ENCODE peak calls at places on chromosomes 4 and X, in four cellular contexts. One of them, this sample, is unnamed.

GRCh38 chrX:1109580-1110119 is 102.8 kb downstream of the CRLF2 start:
- DNase-seq in progenitor cell of endocrine pancreas: no peak
- DNase-seq in fibroblast of lung: no peak
- DNase-seq in fibroblast of pulmonary artery: no peak
- DNase-seq in this sample: no peak

GRCh38 chr4:40769266-40769665 is 19.5 kb downstream of the NSUN7 start:
- DNase-seq in fibroblast of lung: peak
- DNase-seq in progenitor cell of endocrine pancreas: no peak
- DNase-seq in fibroblast of pulmonary artery: no peak
- DNase-seq in this sample: no peak

GRCh38 chr4:186761281-186761897 is 37.7 kb upstream of the FAT1 start:
- DNase-seq in progenitor cell of endocrine pancreas: no peak
- DNase-seq in fibroblast of pulmonary artery: no peak
- DNase-seq in fibroblast of lung: no peak
- DNase-seq in this sample: no peak

GRCh38 chr4:139540161-139540560 is 15.9 kb downstream of the SETD7 start:
- DNase-seq in fibroblast of lung: peak
- DNase-seq in progenitor cell of endocrine pancreas: no peak
- DNase-seq in fibroblast of pulmonary artery: peak
- DNase-seq in this sample: no peak

GRCh38 chr4:183503497-183504063 is 1.3 kb upstream of the ING2 start:
- DNase-seq in fibroblast of pulmonary artery: peak
- DNase-seq in progenitor cell of endocrine pancreas: no peak
- DNase-seq in fibroblast of lung: no peak
- DNase-seq in this sample: no peak

GRCh38 chr4:85756938-85757337 is 282.0 kb downstream of the ARHGAP24 start:
- DNase-seq in fibroblast of lung: peak
- DNase-seq in fibroblast of pulmonary artery: peak
- DNase-seq in progenitor cell of endocrine pancreas: no peak
- DNase-seq in this sample: no peak

GRCh38 chrX:135490979-135491514 is 29.4 kb upstream of the INTS6L start:
- DNase-seq in fibroblast of lung: no peak
- DNase-seq in progenitor cell of endocrine pancreas: no peak
- DNase-seq in fibroblast of pulmonary artery: no peak
- DNase-seq in this sample: no peak

GRCh38 chr4:182145360-182145905 is 97.8 kb upstream of the TENM3 start:
- DNase-seq in progenitor cell of endocrine pancreas: no peak
- DNase-seq in fibroblast of lung: peak
- DNase-seq in fibroblast of pulmonary artery: no peak
- DNase-seq in this sample: no peak

GRCh38 chr4:89263265-89263664 is 44.3 kb downstream of the GPRIN3 start:
- DNase-seq in progenitor cell of endocrine pancreas: no peak
- DNase-seq in fibroblast of pulmonary artery: no peak
- DNase-seq in fibroblast of lung: no peak
- DNase-seq in this sample: no peak

GRCh38 chrX:112148397-112148796 is 65.8 kb upstream of the TRPC5 start:
- DNase-seq in fibroblast of pulmonary artery: no peak
- DNase-seq in fibroblast of lung: no peak
- DNase-seq in progenitor cell of endocrine pancreas: no peak
- DNase-seq in this sample: no peak
- TF ChIP-seq CTCF in fibroblast of pulmonary artery: no peak
- TF ChIP-seq CTCF in fibroblast of lung: no peak
- TF ChIP-seq CTCF in progenitor cell of endocrine pancreas: no peak
- TF ChIP-seq CTCF in this sample: no peak

GRCh38 chrX:16212436-16212835 is 45.2 kb downstream of the MAGEB17 start:
- DNase-seq in progenitor cell of endocrine pancreas: no peak
- DNase-seq in fibroblast of lung: no peak
- DNase-seq in fibroblast of pulmonary artery: peak
- DNase-seq in this sample: no peak
- TF ChIP-seq CTCF in progenitor cell of endocrine pancreas: peak
- TF ChIP-seq CTCF in fibroblast of lung: peak
- TF ChIP-seq CTCF in fibroblast of pulmonary artery: peak
- TF ChIP-seq CTCF in this sample: peak

GRCh38 chr4:94806376-94806775 is 48.6 kb downstream of the BMPR1B start:
- DNase-seq in fibroblast of pulmonary artery: no peak
- DNase-seq in progenitor cell of endocrine pancreas: no peak
- DNase-seq in fibroblast of lung: no peak
- DNase-seq in this sample: no peak

GRCh38 chr4:94814237-94814636 is 56.5 kb downstream of the BMPR1B start:
- DNase-seq in fibroblast of pulmonary artery: no peak
- DNase-seq in fibroblast of lung: peak
- DNase-seq in progenitor cell of endocrine pancreas: no peak
- DNase-seq in this sample: no peak

GRCh38 chr4:94813221-94813620 is 55.5 kb downstream of the BMPR1B start:
- DNase-seq in fibroblast of lung: no peak
- DNase-seq in progenitor cell of endocrine pancreas: no peak
- DNase-seq in fibroblast of pulmonary artery: no peak
- DNase-seq in this sample: no peak

GRCh38 chr4:94811653-94812052 is 53.9 kb downstream of the BMPR1B start:
- DNase-seq in fibroblast of pulmonary artery: no peak
- DNase-seq in fibroblast of lung: no peak
- DNase-seq in progenitor cell of endocrine pancreas: no peak
- DNase-seq in this sample: no peak
- TF ChIP-seq CTCF in fibroblast of pulmonary artery: no peak
- TF ChIP-seq CTCF in fibroblast of lung: no peak
- TF ChIP-seq CTCF in progenitor cell of endocrine pancreas: no peak
- TF ChIP-seq CTCF in this sample: no peak

DNA sequence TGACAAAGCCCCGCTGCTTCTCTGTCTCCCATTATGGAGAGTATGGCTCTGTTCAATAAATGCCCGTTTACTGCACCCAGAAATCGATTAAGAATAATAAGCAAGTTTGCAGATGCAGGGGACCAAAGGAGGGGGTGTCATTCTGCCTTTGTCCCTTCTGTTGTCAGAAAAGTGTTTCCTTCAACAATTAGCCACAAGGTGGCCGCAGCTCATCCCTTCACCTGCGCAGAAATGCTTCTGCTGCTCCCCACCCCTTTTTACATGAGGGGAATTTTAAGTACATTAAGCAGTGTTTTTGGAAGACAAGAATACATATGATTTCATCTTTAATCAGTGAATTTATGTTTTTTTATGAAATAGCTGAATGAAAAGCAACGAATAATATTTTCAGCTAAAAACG is 175.6 kb upstream of the ARX start:
- DNase-seq in fibroblast of pulmonary artery: no peak
- DNase-seq in progenitor cell of endocrine pancreas: no peak
- DNase-seq in fibroblast of lung: no peak
- DNase-seq in this sample: no peak
- TF ChIP-seq CTCF in fibroblast of pulmonary artery: no peak
- TF ChIP-seq CTCF in progenitor cell of endocrine pancreas: peak
- TF ChIP-seq CTCF in fibroblast of lung: no peak
- TF ChIP-seq CTCF in this sample: peak

GRCh38 chr4:2046031-2046961 is 12.8 kb upstream of the NAT8L start:
- DNase-seq in fibroblast of pulmonary artery: no peak
- DNase-seq in fibroblast of lung: no peak
- DNase-seq in progenitor cell of endocrine pancreas: no peak
- DNase-seq in this sample: peak
- TF ChIP-seq CTCF in fibroblast of pulmonary artery: peak
- TF ChIP-seq CTCF in fibroblast of lung: no peak
- TF ChIP-seq CTCF in progenitor cell of endocrine pancreas: no peak
- TF ChIP-seq CTCF in this sample: no peak